ENCODE peak calls at places on chromosomes 11 and 22, in nine cellular contexts. E, G, C, S, D, H, U, V and X are unnamed samples.

GRCh38 chr11:132234878-132235277 is 864.5 kb downstream of the NTM start:
- DNase-seq in E (no peak), G (no peak), C (no peak), S (no peak), D (no peak), H (no peak), U (peak), V (peak), X (peak)

GRCh38 chr11:120208777-120209176 is 2.1 kb upstream of the OAF start:
- DNase-seq in E (no peak), G (no peak), C (no peak), S (no peak), D (peak), H (no peak), U (peak), V (peak), X (peak)

GRCh38 chr11:61659413-61660196 is 20.6 kb upstream of the DAGLA start:
- DNase-seq in E (no peak), G (no peak), C (no peak), S (no peak), D (no peak), H (no peak), U (no peak), V (no peak), X (no peak)

GRCh38 chr11:77081976-77082836 is 15.4 kb downstream of the CAPN5 start:
- DNase-seq in E (no peak), G (no peak), C (no peak), S (no peak), D (no peak), H (no peak), U (no peak), V (no peak), X (no peak)

GRCh38 chr22:49934891-49935557 is 16.6 kb downstream of the CRELD2 start:
- DNase-seq in E (no peak), G (peak), C (peak), S (peak), D (peak), H (peak), U (no peak), V (peak), X (no peak)

GRCh38 chr11:11843233-11843632 is 1.5 kb downstream of the USP47 start:
- DNase-seq in E (no peak), G (no peak), C (peak), S (no peak), D (no peak), H (no peak), U (peak), V (peak), X (peak)

GRCh38 chr11:32391965-32392553 is 43.3 kb downstream of the WT1 start:
- DNase-seq in E (no peak), G (no peak), C (no peak), S (no peak), D (peak), H (no peak), U (no peak), V (peak), X (peak)

GRCh38 chr11:102546427-102546826 is 15.9 kb upstream of the MMP7 start:
- DNase-seq in E (no peak), G (no peak), C (no peak), S (no peak), D (no peak), H (no peak), U (peak), V (peak), X (no peak)

GRCh38 chr11:65444314-65445051 is 21.9 kb downstream of the NEAT1 start:
- DNase-seq in E (no peak), G (no peak), C (no peak), S (no peak), D (no peak), H (no peak), U (peak), V (peak), X (no peak)

GRCh38 chr11:125886997-125887372 is 483 bp upstream of the HYLS1 start:
- DNase-seq in E (no peak), G (peak), C (no peak), S (no peak), D (peak), H (peak), U (peak), V (no peak), X (peak)

GRCh38 chr11:68575025-68575665 is 109.2 kb upstream of the GAL start:
- DNase-seq in E (no peak), G (no peak), C (no peak), S (no peak), D (no peak), H (no peak), U (no peak), V (no peak), X (no peak)

GRCh38 chr11:111944139-111944538 is 7.0 kb downstream of the DIXDC1 start:
- DNase-seq in E (no peak), G (no peak), C (no peak), S (no peak), D (no peak), H (no peak), U (peak), V (peak), X (peak)

GRCh38 chr11:90438069-90438468 is 215.2 kb upstream of the CHORDC1 start:
- DNase-seq in E (no peak), G (no peak), C (no peak), S (no peak), D (no peak), H (no peak), U (no peak), V (no peak), X (no peak)

GRCh38 chr11:13227676-13228255 is 49.8 kb upstream of the BMAL1 start:
- DNase-seq in E (no peak), G (no peak), C (no peak), S (no peak), D (no peak), H (no peak), U (peak), V (no peak), X (no peak)

GRCh38 chr11:35593143-35593542 is 25.1 kb upstream of the FJX1 start:
- DNase-seq in E (no peak), G (no peak), C (no peak), S (no peak), D (no peak), H (no peak), U (peak), V (peak), X (peak)

GRCh38 chr11:61270354-61271070 is 24.6 kb downstream of the VWCE start:
- DNase-seq in E (no peak), G (no peak), C (no peak), S (no peak), D (no peak), H (no peak), U (peak), V (no peak), X (no peak)

GRCh38 chr11:94800394-94800793 is 32.2 kb downstream of the AMOTL1 start:
- DNase-seq in E (no peak), G (no peak), C (no peak), S (peak), D (no peak), H (no peak), U (no peak), V (peak), X (no peak)